ENCODE peak calls at places on chromosomes 5 and 9, in five cellular contexts. S, K, E, B and C are unnamed samples. For H3K4me1, the result is how much of the 10 kb centered on the place peaks cover.

GRCh38 chr9:30382271-30382670 is 2002.2 kb upstream of the ACO1 start:
- DNase-seq in S (no peak), K (no peak), E (no peak), B (no peak), C (no peak)

GRCh38 chr9:81499021-81499454 is 190.3 kb downstream of the TLE1 start:
- DNase-seq in S (no peak), K (no peak), E (no peak), B (no peak), C (no peak)

GRCh38 chr9:134059188-134059641 is 8.6 kb downstream of the BRD3 start:
- DNase-seq in S (no peak), K (no peak), E (no peak), B (peak), C (no peak)

GRCh38 chr9:124239249-124240073 is 18.3 kb upstream of the NEK6 start:
- DNase-seq in S (no peak), K (no peak), E (no peak), B (peak), C (no peak)

GRCh38 chr5:134114886-134115805 is 665 bp downstream of the TCF7 start:
- DNase-seq in S (no peak), K (no peak), E (no peak), B (no peak), C (peak)

GRCh38 chr9:113590991-113591898 is 127.7 kb downstream of the RGS3 start:
- DNase-seq in S (peak), K (peak), E (no peak), B (peak), C (peak)

GRCh38 chr5:119269061-119269579 is 86.7 kb upstream of the TNFAIP8 start:
- DNase-seq in S (peak), K (no peak), E (peak), B (no peak), C (peak)

GRCh38 chr5:1874820-1875219 is 7.9 kb downstream of the IRX4 start:
- DNase-seq in S (no peak), K (no peak), E (no peak), B (no peak), C (no peak)

GRCh38 chr9:127828262-127829031 is 25.8 kb downstream of the FPGS start:
- DNase-seq in S (peak), K (peak), E (no peak), B (peak), C (peak)

GRCh38 chr9:114694146-114694545 is 12.2 kb upstream of the TEX48 start:
- DNase-seq in S (no peak), K (no peak), E (no peak), B (no peak), C (peak)

DNA sequence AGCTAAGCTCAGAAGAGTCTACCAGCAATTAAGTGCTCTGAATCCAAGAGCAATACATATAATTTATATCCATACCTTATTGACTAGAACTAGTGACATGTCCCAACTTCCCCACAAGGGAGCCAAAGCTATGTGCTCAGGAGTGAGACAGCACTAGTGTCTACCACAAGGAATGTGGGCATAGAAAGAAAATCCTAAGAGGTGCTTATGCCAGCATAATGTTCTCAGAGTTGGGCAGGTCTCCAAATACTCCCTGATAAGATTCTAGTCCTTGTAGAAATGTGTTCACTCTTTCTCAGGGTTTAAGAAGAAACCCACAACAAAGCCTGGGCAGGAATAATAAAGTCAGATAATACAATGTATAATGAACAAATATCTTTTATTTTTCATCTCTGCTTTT is 275.1 kb downstream of the BRINP1 start:
- DNase-seq in S (no peak), K (no peak), E (no peak), B (no peak), C (no peak)
- H3K4me3 ChIP-seq in S (no peak), K (no peak), E (no peak), B (no peak), C (no peak)

DNA sequence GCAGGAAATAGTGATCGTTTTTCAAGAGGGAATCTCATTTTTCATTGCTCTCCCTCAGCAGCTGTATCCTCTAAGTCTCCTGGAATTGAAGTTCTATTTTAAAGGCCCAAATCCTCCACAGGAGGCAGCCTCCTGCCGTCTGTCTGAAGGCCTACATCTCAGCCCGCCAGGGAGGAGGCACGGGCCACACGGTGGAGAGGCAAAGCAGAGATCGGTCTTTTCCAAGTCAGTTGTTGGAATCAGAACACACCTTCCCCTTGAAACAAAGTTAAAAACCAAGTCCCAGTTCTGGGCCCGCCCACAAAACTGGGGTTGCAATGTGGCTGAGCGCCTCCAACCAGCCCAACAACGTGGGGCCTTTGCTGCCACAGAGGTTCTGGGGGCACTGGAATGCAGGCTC is 68.7 kb downstream of the RAPGEF1 start:
- DNase-seq in S (no peak), K (no peak), E (no peak), B (no peak), C (no peak)
- H3K4me1 ChIP-seq in S (under half), K (under half), E (half or more), B (under half), C (under half)

DNA sequence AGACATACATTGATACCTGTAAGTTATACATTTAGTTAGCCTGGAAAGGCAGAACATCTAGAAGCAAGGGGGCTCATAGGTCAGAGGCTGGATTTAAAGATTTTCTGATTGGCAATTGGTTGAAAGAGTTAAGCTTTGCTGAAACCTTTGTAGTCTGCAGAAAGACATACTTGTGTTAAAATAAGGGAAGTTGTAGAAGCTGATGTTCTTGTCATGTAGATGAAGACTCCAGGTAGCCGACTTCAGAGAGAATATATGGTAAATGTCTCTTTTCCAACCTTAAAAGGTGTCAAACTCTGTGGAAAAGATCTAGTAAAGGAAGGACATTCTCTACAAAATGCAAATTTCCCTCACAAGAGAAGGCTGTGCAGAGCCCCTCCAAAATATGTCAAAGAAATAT is 62.9 kb upstream of the ADAMTS16 start:
- DNase-seq in S (no peak), K (no peak), E (no peak), B (no peak), C (no peak)
- H3K4me3 ChIP-seq in S (no peak), K (no peak), E (no peak), B (no peak), C (no peak)

GRCh38 chr5:68267044-68267443 is 51.5 kb downstream of the PIK3R1 start:
- DNase-seq in S (no peak), K (no peak), E (no peak), B (no peak), C (no peak)
- H3K4me1 ChIP-seq in S (under half), K (under half), E (under half), B (under half), C (under half)

DNA sequence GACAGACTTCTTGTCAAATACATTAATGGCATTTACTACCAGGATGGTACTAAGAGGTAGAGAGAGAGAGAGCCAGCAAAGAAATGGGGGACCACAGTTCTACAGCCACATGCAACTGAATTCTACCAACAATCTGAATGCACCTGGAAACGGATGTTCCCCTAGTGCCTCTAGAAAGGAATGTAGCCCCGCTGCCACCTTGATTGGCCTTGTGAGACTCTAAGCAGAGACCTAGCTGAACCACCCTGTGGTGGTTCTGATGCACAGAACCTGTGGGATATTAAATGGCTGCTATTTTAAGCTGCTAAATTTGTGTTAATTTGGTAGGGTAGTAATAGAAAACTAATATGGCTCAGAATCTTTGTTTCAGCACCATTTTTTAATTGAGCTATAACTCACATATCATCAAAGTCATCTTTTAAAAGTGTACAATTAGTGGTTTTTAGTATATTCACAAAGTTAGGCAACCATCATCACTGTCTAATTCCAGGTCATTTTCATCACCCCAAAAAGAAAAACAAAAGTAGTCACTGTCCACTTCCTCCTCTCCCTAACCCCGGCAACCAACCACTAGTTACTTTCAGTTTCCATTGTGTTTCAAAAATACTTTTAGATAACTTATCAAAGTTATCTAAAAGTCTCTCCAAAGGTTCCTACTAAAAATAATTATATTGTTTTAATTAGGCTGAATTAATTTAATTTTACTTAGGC is 51.7 kb downstream of the CPLANE1 start:
- DNase-seq in S (no peak), K (no peak), E (no peak), B (no peak), C (peak)
- H3K4me3 ChIP-seq in S (no peak), K (no peak), E (no peak), B (no peak), C (no peak)

DNA sequence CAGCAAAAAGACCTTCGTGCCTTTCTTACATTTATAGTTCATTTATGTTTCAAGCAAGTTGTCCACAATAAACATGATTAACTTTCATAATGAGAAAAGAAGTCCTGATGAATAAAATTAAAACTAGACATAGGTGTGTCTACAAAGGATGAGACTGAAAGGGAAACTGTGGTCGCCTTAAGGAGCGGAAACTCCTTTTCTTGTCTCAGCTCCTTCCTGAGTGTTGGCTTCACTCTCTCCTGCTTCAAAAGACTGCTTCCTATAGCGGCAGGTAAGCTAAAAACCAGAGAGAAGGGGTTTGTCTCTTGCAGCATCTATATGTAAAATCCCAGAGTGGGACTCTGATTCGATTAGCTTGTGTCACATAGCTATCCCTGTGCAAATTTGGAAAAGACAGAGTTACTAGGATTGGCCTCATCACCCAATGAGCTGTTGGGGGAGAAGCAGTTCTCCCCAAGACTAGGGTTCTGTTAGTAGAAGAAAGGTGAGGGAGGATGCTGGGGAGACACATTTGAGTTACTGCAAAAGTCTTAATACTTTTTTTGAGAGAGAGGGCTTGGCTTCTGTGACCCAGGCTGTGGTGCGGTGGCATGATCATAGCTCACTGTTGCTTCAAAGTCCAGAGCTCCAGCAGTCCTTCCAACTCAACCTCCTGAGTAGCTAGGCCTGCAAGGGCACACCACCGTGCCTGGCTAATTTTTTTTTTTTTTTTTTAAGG is 16.8 kb upstream of the CTSL start:
- DNase-seq in S (no peak), K (no peak), E (no peak), B (no peak), C (no peak)
- H3K4me1 ChIP-seq in S (under half), K (under half), E (under half), B (under half), C (under half)

GRCh38 chr9:36625006-36625600 is 52.4 kb downstream of the MELK start:
- DNase-seq in S (no peak), K (no peak), E (no peak), B (peak), C (no peak)
- H3K4me3 ChIP-seq in S (no peak), K (no peak), E (no peak), B (no peak), C (no peak)

GRCh38 chr9:37999501-38000189 is 69.4 kb downstream of the SHB start:
- DNase-seq in S (no peak), K (no peak), E (no peak), B (peak), C (no peak)
- H3K4me1 ChIP-seq in S (under half), K (under half), E (half or more), B (under half), C (under half)

GRCh38 chr5:143554194-143554717 is 150.8 kb upstream of the NR3C1 start:
- DNase-seq in S (no peak), K (no peak), E (no peak), B (no peak), C (peak)
- H3K4me3 ChIP-seq in S (no peak), K (no peak), E (no peak), B (no peak), C (no peak)